ENCODE peak calls at places on chromosomes 4 and X, in six cellular contexts. G is posterior cingulate gyrus, L is endothelial cell, F is kidney tubule cell, I is mucosa of descending colon, U is LoVo. A is an unnamed sample.

GRCh38 chrX:148422531-148422930 is 77.9 kb upstream of the AFF2 start:
- DNase-seq in G (no peak), U (no peak), L (no peak), F (peak; percentile 5), I (no peak), A (no peak)

GRCh38 chr4:151830168-151830567 is 69.4 kb upstream of the GATB start:
- DNase-seq in G (no peak), L (no peak), U (no peak), F (no peak), I (no peak), A (no peak)

GRCh38 chr4:141127884-141128283 is 5.4 kb downstream of the RNF150 start:
- DNase-seq in U (no peak), I (no peak), G (no peak), L (no peak), F (no peak), A (peak; percentile 24)

GRCh38 chrX:41116948-41117347 is 31.7 kb downstream of the USP9X start:
- DNase-seq in L (no peak), G (no peak), I (no peak), F (peak; percentile 39), U (no peak), A (no peak)

GRCh38 chr4:6688879-6689505 is 4.7 kb upstream of the S100P start:
- DNase-seq in I (peak; percentile 61), U (peak; percentile 82), L (no peak), F (peak; percentile 79), G (peak; percentile 28), A (no peak)

GRCh38 chr4:7041851-7042696 is 1.1 kb upstream of the TADA2B start:
- DNase-seq in G (peak; percentile 46), F (peak; percentile 78), L (peak; percentile 63), I (peak; percentile 72), U (no peak), A (peak; percentile 51)

GRCh38 chrX:116749943-116750342 is 287.2 kb upstream of the CT83 start:
- DNase-seq in L (no peak), U (no peak), G (no peak), I (no peak), F (no peak), A (no peak)

GRCh38 chr4:148052448-148052847 is 320.6 kb downstream of the ARHGAP10 start:
- DNase-seq in U (no peak), F (no peak), I (no peak), L (no peak), G (no peak), A (no peak)

GRCh38 chrX:39903343-39903742 is 194.4 kb downstream of the BCOR start:
- DNase-seq in I (no peak), F (no peak), L (no peak), U (no peak), G (no peak), A (no peak)

A was measured in body of pancreas.